ENCODE peak calls at places on chromosomes 13 and 19, in nine cellular contexts. J is heart left ventricle, E is psoas muscle, F is AG10803, G is tibial nerve, P is NB4, L is fibroblast of villous mesenchyme, X is left lung, O is gastrocnemius medialis. I is an unnamed sample.

GRCh38 chr19:35000647-35001501 is 751 bp downstream of the GRAMD1A start:
- DNase-seq in F (peak; percentile 34), G (no peak), E (no peak), P (peak; percentile 70), L (peak; percentile 45), X (no peak), J (peak; percentile 51), O (no peak), I (no peak)

GRCh38 chr13:20461860-20462532 is 63.7 kb downstream of the CRYL1 start:
- DNase-seq in L (no peak), E (no peak), O (no peak), G (no peak), X (no peak), J (peak; percentile 66), F (no peak), P (peak; percentile 16), I (no peak)

GRCh38 chr19:53463263-53463662 is 4.3 kb upstream of the ZNF813 start:
- DNase-seq in X (peak; percentile 34), J (peak; percentile 73), O (no peak), G (no peak), F (peak; percentile 5), E (peak; percentile 43), L (peak; percentile 28), P (no peak), I (no peak)

GRCh38 chr13:101397742-101398141 is 18.6 kb downstream of the NALCN start:
- DNase-seq in F (peak; percentile 73), J (no peak), G (no peak), E (no peak), O (no peak), P (no peak), L (peak; percentile 57), X (no peak), I (no peak)

GRCh38 chr19:19900124-19900523 is 622 bp upstream of the ZNF93 start:
- DNase-seq in L (peak; percentile 75), E (no peak), F (peak; percentile 80), O (no peak), P (peak; percentile 87), X (no peak), J (no peak), G (no peak), I (no peak)

GRCh38 chr13:103772576-103772975 is 706.4 kb upstream of the SLC10A2 start:
- DNase-seq in O (no peak), F (no peak), X (no peak), E (no peak), P (peak; percentile 35), L (no peak), J (no peak), G (no peak), I (no peak)

GRCh38 chr13:29125145-29125933 is 305.2 kb downstream of the MTUS2 start:
- DNase-seq in L (no peak), P (no peak), O (no peak), X (no peak), E (no peak), J (no peak), F (no peak), G (no peak), I (no peak)

GRCh38 chr13:25608181-25608580 is 236.4 kb downstream of the ATP8A2 start:
- DNase-seq in P (no peak), J (no peak), L (no peak), E (no peak), G (no peak), X (no peak), O (no peak), F (no peak), I (no peak)

GRCh38 chr13:35771898-35772297 is 295.4 kb upstream of the MAB21L1 start:
- DNase-seq in E (no peak), X (no peak), F (peak; percentile 98), P (no peak), L (peak; percentile 23), O (no peak), J (no peak), G (no peak), I (no peak)

GRCh38 chr19:3187662-3188511 is 2.2 kb downstream of the NCLN start:
- DNase-seq in L (no peak), X (no peak), F (no peak), J (no peak), E (no peak), O (no peak), G (no peak), P (no peak), I (no peak)

GRCh38 chr13:99214232-99214631 is 13.6 kb downstream of the UBAC2 start:
- DNase-seq in E (no peak), X (no peak), P (no peak), J (no peak), G (no peak), L (no peak), O (no peak), F (no peak), I (no peak)

GRCh38 chr13:94329277-94329676 is 150.2 kb downstream of the DCT start:
- DNase-seq in P (no peak), F (no peak), G (no peak), L (peak; percentile 74), X (no peak), J (no peak), O (no peak), E (no peak), I (no peak)

GRCh38 chr19:46478356-46478986 is 7.1 kb upstream of the PNMA8A start:
- DNase-seq in O (no peak), P (peak; percentile 49), E (no peak), F (peak; percentile 54), J (no peak), X (no peak), G (no peak), L (no peak), I (no peak)

GRCh38 chr19:42695811-42696503 is 44.3 kb downstream of the PSG3 start:
- DNase-seq in X (no peak), G (no peak), E (no peak), F (no peak), P (no peak), L (no peak), J (no peak), O (no peak), I (no peak)

GRCh38 chr13:106104281-106104901 is 431.1 kb downstream of the EFNB2 start:
- DNase-seq in X (no peak), J (no peak), L (peak; percentile 68), G (no peak), O (no peak), E (no peak), F (peak; percentile 87), P (no peak), I (no peak)

GRCh38 chr19:39828634-39829032 is 5.3 kb downstream of the DYRK1B start:
- DNase-seq in F (no peak), G (no peak), P (no peak), L (no peak), O (no peak), X (no peak), J (no peak), E (no peak), I (no peak)

GRCh38 chr19:54207908-54208783 is 7.5 kb downstream of the RPS9 start:
- DNase-seq in J (peak; percentile 80), G (peak; percentile 75), X (peak; percentile 92), O (peak; percentile 48), F (peak; percentile 58), L (peak; percentile 100), P (peak; percentile 98), E (no peak), I (peak; percentile 90)

GRCh38 chr19:6204212-6204611 is 68.7 kb downstream of the ACSBG2 start:
- DNase-seq in X (no peak), J (no peak), G (no peak), L (peak; percentile 51), E (no peak), P (no peak), O (no peak), F (peak; percentile 48), I (peak; percentile 84)

GRCh38 chr13:46909037-46909436 is 12.2 kb upstream of the HTR2A start:
- DNase-seq in P (no peak), X (no peak), L (no peak), F (peak; percentile 88), G (no peak), O (no peak), E (no peak), J (no peak), I (no peak)

GRCh38 chr19:48444129-48444932 is 1.5 kb upstream of the GRWD1 start:
- DNase-seq in P (peak; percentile 61), O (no peak), E (no peak), J (no peak), G (no peak), X (no peak), L (no peak), F (no peak), I (peak; percentile 87)
- H3K4me3 ChIP-seq in P (peak overlapping the region; percentile 82), O (peak overlapping the region; percentile 94), E (peak overlapping the region; percentile 97), J (peak overlapping the region; percentile 83), G (peak overlapping the region; percentile 90), X (peak overlapping the region; percentile 64), L (peak overlapping the region; percentile 95), F (peak overlapping the region; percentile 99), I (no peak overlapping the region)

GRCh38 chr19:18349524-18350128 is 9.2 kb downstream of the PGPEP1 start:
- DNase-seq in L (peak; percentile 71), E (peak; percentile 60), P (peak; percentile 56), G (peak; percentile 73), O (peak; percentile 33), X (peak; percentile 64), F (peak; percentile 53), J (peak; percentile 48), I (peak; percentile 92)
- TF ChIP-seq CTCF in L (peak; percentile 90), E (peak; percentile 75), P (peak; percentile 66), G (peak; percentile 74), O (peak; percentile 76), X (peak; percentile 69), F (peak; percentile 92), J (peak; percentile 68), I (no peak)

DNA sequence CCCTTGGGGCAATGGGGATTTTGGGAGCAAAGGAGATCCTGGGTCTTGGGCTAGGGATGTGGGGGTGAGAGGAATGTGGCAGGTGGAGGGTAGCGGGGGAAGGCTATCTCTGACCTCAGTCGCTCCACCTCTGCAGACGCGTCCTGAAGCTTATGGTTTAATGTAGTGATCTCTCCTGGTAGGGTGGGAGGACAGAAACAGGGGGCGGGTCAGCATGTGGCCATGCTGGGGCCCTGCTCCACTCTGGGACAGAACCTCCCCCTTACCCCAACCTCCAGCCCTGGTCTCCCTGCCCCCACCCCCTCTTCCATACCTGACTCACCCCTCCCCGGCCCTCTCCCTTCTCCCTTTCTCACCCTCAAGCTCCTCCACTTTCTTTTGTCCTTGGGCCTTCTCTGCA is 1.4 kb downstream of the BST2 start:
- DNase-seq in L (no peak), J (no peak), G (no peak), F (no peak), P (peak; percentile 36), E (no peak), O (no peak), X (no peak), I (no peak)
- H3K4me3 ChIP-seq in L (peak overlapping the region; percentile 69), J (peak overlapping the region; percentile 83), G (peak overlapping the region; percentile 28), F (no peak overlapping the region), P (peak overlapping the region; percentile 74), E (peak overlapping the region; percentile 65), O (peak overlapping the region; percentile 46), X (peak overlapping the region; percentile 66), I (no peak overlapping the region)

DNA sequence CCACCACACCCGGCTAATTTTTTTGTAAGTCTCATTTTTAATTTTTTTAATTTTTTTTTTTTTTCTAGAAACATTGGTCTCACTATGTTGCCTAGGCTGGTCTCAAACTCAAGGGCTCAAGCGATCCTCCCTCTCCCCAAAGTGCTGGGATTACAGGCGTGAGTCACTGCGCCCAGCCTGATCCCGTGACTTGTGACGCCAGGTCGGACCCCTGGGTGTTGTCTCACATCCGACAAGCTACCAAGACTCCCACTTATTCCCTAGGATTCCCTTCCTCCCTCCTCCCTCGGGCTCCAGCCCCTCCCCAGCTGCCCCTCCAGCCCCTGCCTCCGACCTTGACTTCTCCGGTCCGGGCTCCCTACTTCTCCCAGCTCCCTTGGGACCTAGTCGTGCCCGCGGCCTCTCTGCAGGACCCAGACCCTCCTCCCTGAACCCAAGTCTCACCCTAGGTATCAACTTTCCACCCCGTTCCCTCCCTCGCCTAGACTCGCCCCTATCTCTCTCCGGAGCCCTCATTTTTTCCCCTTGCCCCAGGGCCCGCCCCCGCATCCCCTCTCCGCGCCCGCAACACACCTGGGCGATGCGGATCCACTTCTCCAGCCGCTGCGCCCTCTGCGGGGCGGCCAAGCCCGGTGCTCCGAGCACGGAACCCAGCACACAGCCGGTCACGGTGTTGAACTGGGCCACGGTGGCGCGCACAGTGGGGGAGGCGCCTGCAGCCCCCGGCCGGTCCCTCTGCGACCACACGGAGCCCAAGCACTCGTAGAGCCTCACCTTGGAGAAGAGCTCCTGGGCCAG is 13.1 kb downstream of the RGL3 start:
- DNase-seq in F (no peak), O (no peak), X (no peak), P (no peak), J (no peak), L (no peak), G (no peak), E (no peak), I (no peak)
- TF ChIP-seq CTCF in F (peak; percentile 24), O (no peak), X (no peak), P (no peak), J (peak; percentile 29), L (peak; percentile 32), G (peak; percentile 44), E (no peak), I (no peak)